ENCODE peak calls at places on chromosomes 6 and 20, in seven cellular contexts. B is uterus, R is upper lobe of left lung, M is endothelial cell of umbilical vein, L is Peyer's patch, W is esophagus squamous epithelium, Q is transverse colon. G is an unnamed sample.

GRCh38 chr20:49909499-49910339 is 5.6 kb downstream of the SPATA2 start:
- DNase-seq in B (no peak), R (no peak), M (peak), L (peak), W (no peak), Q (peak), G (no peak)

GRCh38 chr6:42294759-42295158 is 77.1 kb upstream of the MRPS10 start:
- DNase-seq in B (no peak), R (no peak), M (peak), L (peak), W (no peak), Q (no peak), G (no peak)

GRCh38 chr6:35713006-35713405 is 23.8 kb upstream of the ARMC12 start:
- DNase-seq in B (no peak), R (no peak), M (no peak), L (no peak), W (no peak), Q (no peak), G (no peak)

GRCh38 chr6:24910850-24911712 is 24.7 kb downstream of the RIPOR2 start:
- DNase-seq in B (peak), R (peak), M (peak), L (peak), W (no peak), Q (peak), G (peak)

GRCh38 chr20:36784900-36785299 is 11.3 kb upstream of the DSN1 start:
- DNase-seq in B (peak), R (no peak), M (no peak), L (no peak), W (no peak), Q (no peak), G (no peak)

GRCh38 chr6:127841811-127842210 is 59.0 kb downstream of the THEMIS start:
- DNase-seq in B (no peak), R (no peak), M (no peak), L (no peak), W (no peak), Q (no peak), G (no peak)

GRCh38 chr6:128456510-128457244 is 63.7 kb downstream of the PTPRK start:
- DNase-seq in B (no peak), R (no peak), M (no peak), L (no peak), W (no peak), Q (no peak), G (no peak)

GRCh38 chr6:168326294-168327261 is 7.0 kb upstream of the DACT2 start:
- DNase-seq in B (no peak), R (no peak), M (peak), L (no peak), W (no peak), Q (no peak), G (no peak)

GRCh38 chr6:10194816-10195639 is 219.8 kb downstream of the TFAP2A start:
- DNase-seq in B (no peak), R (no peak), M (no peak), L (no peak), W (no peak), Q (no peak), G (no peak)

GRCh38 chr6:80094017-80094416 is 12.5 kb upstream of the BCKDHB start:
- DNase-seq in B (no peak), R (no peak), M (peak), L (no peak), W (no peak), Q (no peak), G (no peak)

GRCh38 chr20:53282217-53282955 is 310.2 kb downstream of the TSHZ2 start:
- DNase-seq in B (no peak), R (no peak), M (no peak), L (no peak), W (no peak), Q (no peak), G (no peak)
- TF ChIP-seq CTCF in B (no peak), R (no peak), M (no peak), L (no peak), W (no peak), Q (no peak), G (no peak)

DNA sequence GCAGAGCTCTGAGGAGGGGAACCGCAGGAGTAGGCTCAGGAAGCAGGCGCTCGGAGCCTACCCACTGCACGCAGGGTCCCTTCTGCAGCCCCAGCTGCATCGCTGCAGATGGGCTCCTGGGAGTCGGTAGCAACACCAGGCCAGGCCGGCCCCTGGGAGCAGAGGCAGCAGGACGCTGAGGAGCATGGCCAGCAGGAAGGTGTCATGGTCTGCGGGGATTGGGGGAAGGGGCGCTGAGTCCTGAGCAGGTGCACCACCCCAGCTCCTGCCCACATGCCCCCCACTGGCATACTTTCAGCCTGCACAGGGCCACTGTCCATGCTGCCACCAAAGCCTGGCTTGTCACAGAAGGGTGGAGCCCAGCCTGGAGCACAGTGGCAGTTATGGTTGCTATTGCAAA is 7.7 kb upstream of the GFRA4 start:
- DNase-seq in B (no peak), R (no peak), M (no peak), L (no peak), W (no peak), Q (no peak), G (no peak)
- TF ChIP-seq POLR2A in B (no peak), R (no peak), M (no peak), L (no peak), W (no peak), Q (no peak), G (no peak)

GRCh38 chr20:1893721-1894470 is 1.3 kb upstream of the SIRPA start:
- DNase-seq in B (peak), R (no peak), M (no peak), L (no peak), W (no peak), Q (no peak), G (peak)
- H3K4me3 ChIP-seq in B (peak), R (peak), M (peak), L (peak), W (peak), Q (peak), G (peak)

GRCh38 chr6:151431336-151431735 is 20.6 kb downstream of the RMND1 start:
- DNase-seq in B (no peak), R (no peak), M (no peak), L (no peak), W (no peak), Q (no peak), G (no peak)

GRCh38 chr6:151428336-151428735 is 23.6 kb downstream of the RMND1 start:
- DNase-seq in B (no peak), R (no peak), M (no peak), L (no peak), W (no peak), Q (no peak), G (no peak)

GRCh38 chr6:151434369-151434768 is 17.6 kb downstream of the RMND1 start:
- DNase-seq in B (no peak), R (no peak), M (no peak), L (no peak), W (no peak), Q (no peak), G (no peak)

GRCh38 chr6:151432650-151433049 is 19.3 kb downstream of the RMND1 start:
- DNase-seq in B (no peak), R (no peak), M (no peak), L (no peak), W (no peak), Q (no peak), G (no peak)

GRCh38 chr6:151430886-151431285 is 21.0 kb downstream of the RMND1 start:
- DNase-seq in B (no peak), R (no peak), M (no peak), L (no peak), W (no peak), Q (no peak), G (no peak)
- TF ChIP-seq CTCF in B (no peak), R (no peak), M (no peak), L (no peak), W (no peak), Q (no peak), G (no peak)

G was measured in tibial nerve.